ENCODE peak calls at places on chromosomes 4 and X, in four cellular contexts. T is spleen, I is suprapubic skin, Q is IMR-90. K is an unnamed sample.

GRCh38 chrX:153688900-153689590 is 1.3 kb downstream of the SLC6A8 start:
- DNase-seq in Q (peak; percentile 6), I (no peak), T (no peak), K (no peak)

GRCh38 chrX:97175147-97175546 is 291.4 kb downstream of the RPA4 start:
- DNase-seq in T (no peak), Q (no peak), I (no peak), K (no peak)

GRCh38 chrX:10681167-10681566 is 60.8 kb upstream of the MID1 start:
- DNase-seq in Q (no peak), I (no peak), T (no peak), K (no peak)

GRCh38 chr4:113678651-113679050 is 82.9 kb downstream of the CAMK2D start:
- DNase-seq in Q (peak; percentile 25), I (no peak), T (no peak), K (no peak)

GRCh38 chr4:169117591-169118081 is 107.6 kb upstream of the CBR4 start:
- DNase-seq in T (no peak), Q (peak; percentile 95), I (no peak), K (no peak)

GRCh38 chr4:40924096-40924792 is 174.5 kb downstream of the NSUN7 start:
- DNase-seq in Q (peak; percentile 49), T (peak; percentile 92), I (no peak), K (peak; percentile 57)

GRCh38 chr4:84647307-84647884 is 64.5 kb downstream of the CDS1 start:
- DNase-seq in Q (no peak), I (no peak), T (no peak), K (no peak)

GRCh38 chrX:87846956-87847355 is 329.4 kb downstream of the KLHL4 start:
- DNase-seq in Q (no peak), I (no peak), T (no peak), K (no peak)

GRCh38 chr4:130478406-130478805 is 1382.5 kb downstream of the C4orf33 start:
- DNase-seq in I (no peak), Q (peak; percentile 87), T (no peak), K (no peak)

GRCh38 chrX:112147206-112147605 is 64.6 kb upstream of the TRPC5 start:
- DNase-seq in I (no peak), T (no peak), Q (peak; percentile 29), K (no peak)

GRCh38 chr4:184782731-184783472 is 42.9 kb downstream of the ACSL1 start:
- DNase-seq in Q (no peak), I (no peak), T (peak; percentile 79), K (no peak)

GRCh38 chr4:87848622-87849351 is 16.0 kb downstream of the MEPE start:
- DNase-seq in T (no peak), I (no peak), Q (peak; percentile 56), K (peak; percentile 16)

GRCh38 chrX:48997865-48998264 is 4.2 kb downstream of the GRIPAP1 start:
- DNase-seq in Q (no peak), I (no peak), T (peak; percentile 1), K (no peak)

GRCh38 chr4:182808673-182809416 is 108.3 kb downstream of the DCTD start:
- DNase-seq in Q (peak; percentile 24), T (no peak), I (no peak), K (peak; percentile 63)

GRCh38 chr4:2712261-2712842 is 43.8 kb downstream of the TNIP2 start:
- DNase-seq in Q (no peak), I (no peak), T (no peak), K (no peak)

GRCh38 chr4:41686893-41687292 is 61.6 kb downstream of the PHOX2B start:
- DNase-seq in I (no peak), T (no peak), Q (no peak), K (no peak)

GRCh38 chr4:38162240-38162784 is 202.1 kb downstream of the PTTG2 start:
- DNase-seq in Q (peak; percentile 94), I (no peak), T (no peak), K (no peak)

GRCh38 chr4:55125087-55125721 is at the start of gene KDR:
- DNase-seq in I (no peak), T (no peak), Q (no peak), K (no peak)

GRCh38 chrX:37476571-37477188 is 94.8 kb upstream of the LANCL3 start:
- DNase-seq in I (no peak), Q (no peak), T (no peak), K (no peak)

GRCh38 chrX:40945366-40945713 is 139.9 kb upstream of the USP9X start:
- DNase-seq in T (no peak), Q (peak; percentile 87), I (no peak), K (no peak)

GRCh38 chrX:124737771-124738170 is 391.4 kb downstream of the SH2D1A start:
- DNase-seq in Q (no peak), I (no peak), T (no peak), K (no peak)

GRCh38 chrX:27728291-27728690 is 79.5 kb upstream of the MAGEB10 start:
- DNase-seq in I (no peak), Q (peak; percentile 42), T (no peak), K (no peak)

GRCh38 chrX:71650333-71650969 is 16.9 kb upstream of the LOC101059915 start:
- DNase-seq in Q (no peak), I (no peak), T (no peak), K (no peak)

GRCh38 chr4:120753854-120754253 is 168.7 kb downstream of the PRDM5 start:
- DNase-seq in Q (no peak), T (no peak), I (no peak), K (no peak)

GRCh38 chrX:11407331-11408110 is 114.3 kb downstream of the AMELX start:
- DNase-seq in I (no peak), Q (peak; percentile 23), T (no peak), K (no peak)

GRCh38 chrX:153722704-153723350 is 1.4 kb downstream of the BCAP31 start:
- DNase-seq in I (no peak), T (peak; percentile 76), Q (no peak), K (no peak)

GRCh38 chr4:6263541-6264540 is 5.8 kb upstream of the WFS1 start:
- DNase-seq in T (peak; percentile 74), I (no peak), Q (peak; percentile 63), K (no peak)

GRCh38 chrX:81259714-81260395 is 58.0 kb downstream of the SH3BGRL start:
- DNase-seq in I (no peak), Q (peak; percentile 20), T (no peak), K (no peak)

GRCh38 chr4:40908297-40908696 is 158.5 kb downstream of the NSUN7 start:
- DNase-seq in I (no peak), Q (no peak), T (peak; percentile 69), K (no peak)

GRCh38 chr4:65416875-65417274 is 253.4 kb downstream of the EPHA5 start:
- DNase-seq in I (no peak), Q (no peak), T (no peak), K (no peak)

GRCh38 chrX:101291204-101291603 is at the start of gene TAF7L:
- DNase-seq in T (no peak), Q (no peak), I (no peak), K (no peak)

GRCh38 chr4:75179510-75179909 is 246.6 kb downstream of the PARM1 start:
- DNase-seq in I (no peak), T (no peak), Q (no peak), K (no peak)

GRCh38 chr4:75180217-75180616 is 247.3 kb downstream of the PARM1 start:
- DNase-seq in Q (no peak), I (no peak), T (no peak), K (no peak)

GRCh38 chr4:75180790-75181776 is 248.2 kb downstream of the PARM1 start:
- DNase-seq in T (peak; percentile 51), Q (no peak), I (no peak), K (no peak)
- TF ChIP-seq POLR2A in T (no peak), Q (no peak), I (no peak), K (no peak)

DNA sequence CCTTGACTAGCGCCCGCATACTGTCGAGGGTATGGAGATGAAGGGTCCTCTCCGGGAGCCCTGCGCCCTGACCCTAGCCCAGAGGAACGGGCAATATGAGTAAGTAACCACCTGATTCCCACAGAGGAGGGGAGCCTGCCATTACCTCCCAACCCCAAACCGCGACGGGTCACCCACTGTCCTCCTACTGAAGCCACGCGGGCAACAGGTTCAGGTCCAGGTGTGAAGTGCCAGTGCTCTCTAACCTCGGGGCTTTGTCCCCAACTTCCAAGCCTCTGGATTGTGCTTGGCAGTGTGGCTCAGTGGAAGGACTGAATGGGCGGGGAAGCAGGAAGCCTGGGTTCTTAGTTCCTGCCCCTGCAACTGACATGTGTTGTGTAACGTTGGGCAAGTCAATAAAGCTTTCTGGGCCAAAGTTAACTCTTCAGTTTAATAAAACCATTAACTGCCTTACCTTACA is 696 bp downstream of the OCRL start:
- DNase-seq in I (no peak), T (no peak), Q (no peak), K (no peak)
- TF ChIP-seq POLR2A in I (no peak), T (no peak), Q (no peak), K (no peak)

DNA sequence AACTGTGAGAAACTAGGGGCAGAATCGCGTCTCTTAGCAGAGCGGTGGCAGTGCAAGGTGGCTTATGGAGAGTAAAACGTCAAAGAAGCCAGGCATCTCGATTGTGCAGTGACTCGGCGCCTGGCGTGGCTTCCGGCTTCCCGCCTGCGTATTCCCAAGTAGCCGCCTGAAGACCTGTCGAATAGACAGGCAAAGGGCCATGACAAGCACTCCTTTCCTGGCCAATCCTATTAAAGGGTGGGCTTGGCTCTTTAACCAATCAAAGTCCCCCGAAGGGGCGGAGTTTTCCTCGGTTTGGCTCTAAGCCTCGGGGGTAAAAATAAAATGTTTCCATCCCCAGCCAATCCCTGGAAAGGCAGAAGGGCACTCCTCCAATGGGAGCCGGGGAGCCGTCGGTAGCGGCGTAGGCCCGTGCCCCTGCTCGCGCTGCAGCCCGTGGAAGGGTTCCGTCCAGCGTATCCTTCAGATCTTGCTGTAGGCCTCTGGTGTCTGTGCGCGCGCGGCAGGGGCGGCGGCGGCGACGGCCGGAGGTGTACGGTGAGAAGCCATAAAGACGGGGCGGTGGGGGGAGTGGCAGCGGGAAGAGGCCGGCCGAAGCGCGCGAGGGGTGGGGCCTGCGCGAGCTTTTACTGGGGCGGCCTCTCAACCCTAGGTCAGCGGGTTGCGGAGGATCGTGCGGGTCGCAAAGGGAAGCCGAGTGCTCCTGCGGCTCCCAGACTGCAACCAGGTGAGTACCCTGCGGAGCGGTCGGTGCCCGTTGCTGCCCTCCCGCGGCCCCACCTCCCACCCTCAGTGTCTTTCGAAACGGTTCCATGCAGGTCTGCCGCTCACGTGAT is at the start of gene KANTR:
- DNase-seq in Q (peak; percentile 93), T (peak; percentile 93), I (peak; percentile 89), K (peak; percentile 61)
- TF ChIP-seq POLR2A in Q (no peak), T (peak; percentile 41), I (no peak), K (no peak)

GRCh38 chrX:45537936-45538335 is 337.3 kb upstream of the DIPK2B start:
- DNase-seq in Q (no peak), T (no peak), I (no peak), K (no peak)
- TF ChIP-seq POLR2A in Q (no peak), T (no peak), I (no peak), K (no peak)

DNA sequence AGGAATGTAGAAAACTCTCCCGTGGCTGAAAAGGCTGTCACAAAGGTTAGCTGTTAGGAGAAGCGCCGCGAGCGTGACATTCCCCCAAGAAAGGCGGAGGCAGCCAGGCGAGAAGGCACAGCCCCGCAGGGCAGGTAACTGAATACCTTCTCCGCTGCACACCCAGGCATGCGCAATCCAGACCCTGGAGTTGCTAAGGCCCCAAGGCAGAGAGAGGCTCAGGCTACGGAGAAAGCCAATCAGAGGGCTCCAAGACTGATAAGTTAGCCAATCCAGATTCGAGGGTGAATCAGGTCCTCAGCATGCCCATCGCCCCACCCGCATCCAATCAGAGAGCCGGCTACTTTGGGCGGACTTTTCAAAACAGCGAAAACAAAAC is 485 bp upstream of the CCNG2 start:
- DNase-seq in T (peak; percentile 97), Q (peak; percentile 99), I (peak; percentile 98), K (peak; percentile 81)
- TF ChIP-seq POLR2A in T (peak; percentile 49), Q (no peak), I (no peak), K (peak; percentile 64)

GRCh38 chrX:318739-319578 is at the start of gene GTPBP6:
- DNase-seq in I (peak; percentile 100), Q (peak; percentile 100), T (peak; percentile 100), K (peak; percentile 90)
- TF ChIP-seq POLR2A in I (no peak), Q (peak; percentile 79), T (peak; percentile 64), K (peak; percentile 41)

GRCh38 chr4:98928505-98929340 is at the start of gene EIF4E:
- DNase-seq in I (peak; percentile 98), T (peak; percentile 98), Q (peak; percentile 99), K (peak; percentile 71)
- TF ChIP-seq POLR2A in I (no peak), T (peak; percentile 9), Q (peak; percentile 60), K (peak; percentile 71)

K was measured in GM12891.